ENCODE peak calls at places on chromosomes 6 and 20, in seven cellular contexts. Y, K, C, P, G, L and R are unnamed samples.
A peak's percentile ranks its signal among the peaks of the same experiment; 100 is the strongest.

GRCh38 chr20:5780233-5781217 is 30.3 kb downstream of the SHLD1 start:
- DNase-seq in Y (no peak), K (no peak), C (no peak), G (no peak), L (no peak), P (no peak), R (no peak)

GRCh38 chr6:1538348-1538747 is 71.4 kb upstream of the FOXC1 start:
- DNase-seq in Y (no peak), L (no peak), K (no peak), G (no peak), P (no peak), C (no peak), R (no peak)

GRCh38 chr6:3874069-3874468 is 24.9 kb downstream of the FAM50B start:
- DNase-seq in L (no peak), K (no peak), Y (no peak), C (no peak), G (no peak), P (no peak), R (no peak)

GRCh38 chr6:138007014-138007472 is 100.2 kb downstream of the PERP start:
- DNase-seq in Y (no peak), L (peak; percentile 48), P (peak; percentile 57), C (peak; percentile 48), G (peak; percentile 80), K (peak; percentile 33), R (no peak)

GRCh38 chr20:32507998-32508774 is 76.9 kb downstream of the NOL4L start:
- DNase-seq in L (no peak), C (no peak), G (no peak), P (no peak), Y (no peak), K (no peak), R (no peak)

GRCh38 chr6:143575440-143575839 is 63.9 kb upstream of the FUCA2 start:
- DNase-seq in Y (peak; percentile 66), K (peak; percentile 86), P (peak; percentile 92), G (peak; percentile 81), C (peak; percentile 83), L (peak; percentile 91), R (peak; percentile 83)

GRCh38 chr6:128803911-128804310 is 79.0 kb upstream of the LAMA2 start:
- DNase-seq in L (peak; percentile 52), Y (no peak), G (no peak), P (peak; percentile 72), K (peak; percentile 79), C (no peak), R (peak; percentile 45)

GRCh38 chr6:107853226-107853625 is 29.1 kb upstream of the SCML4 start:
- DNase-seq in P (no peak), G (no peak), K (no peak), C (no peak), L (no peak), Y (no peak), R (no peak)

GRCh38 chr6:141521440-141521839 is 611.3 kb upstream of the GJE1 start:
- DNase-seq in Y (no peak), P (peak; percentile 72), G (peak; percentile 52), K (no peak), L (peak; percentile 57), C (no peak), R (no peak)

GRCh38 chr6:121354764-121355163 is 20.5 kb upstream of the TBC1D32 start:
- DNase-seq in L (peak; percentile 14), K (no peak), P (peak; percentile 12), Y (no peak), G (no peak), C (no peak), R (no peak)

GRCh38 chr6:47016236-47016635 is 25.9 kb downstream of the ADGRF1 start:
- DNase-seq in K (no peak), G (no peak), L (no peak), P (no peak), Y (no peak), C (no peak), R (no peak)

GRCh38 chr20:48898210-48898609 is 23.3 kb upstream of the ARFGEF2 start:
- DNase-seq in P (peak; percentile 46), K (no peak), G (peak; percentile 27), L (no peak), Y (no peak), C (no peak), R (no peak)

GRCh38 chr20:4661191-4661590 is 60.5 kb upstream of the PRND start:
- DNase-seq in C (no peak), K (no peak), G (no peak), P (no peak), Y (no peak), L (no peak), R (no peak)

GRCh38 chr20:51884561-51884960 is 82.2 kb upstream of the SALL4 start:
- DNase-seq in P (no peak), G (no peak), K (peak; percentile 13), L (peak; percentile 34), Y (no peak), C (no peak), R (no peak)

GRCh38 chr6:8166156-8166555 is 63.8 kb upstream of the EEF1E1 start:
- DNase-seq in K (no peak), Y (no peak), G (no peak), P (no peak), L (no peak), C (peak; percentile 69), R (no peak)

GRCh38 chr6:112228480-112229332 is 25.7 kb downstream of the LAMA4 start:
- DNase-seq in C (no peak), K (no peak), G (no peak), L (no peak), P (no peak), Y (no peak), R (no peak)

GRCh38 chr20:33653218-33653899 is 8.8 kb upstream of the C20orf144 start:
- DNase-seq in C (peak; percentile 75), Y (no peak), L (peak; percentile 72), P (peak; percentile 75), K (peak; percentile 61), G (peak; percentile 39), R (peak; percentile 42)

GRCh38 chr6:52403627-52404026 is 16.5 kb upstream of the EFHC1 start:
- DNase-seq in G (no peak), K (no peak), Y (peak; percentile 62), C (no peak), L (no peak), P (no peak), R (no peak)

GRCh38 chr20:61857414-61857775 is 208.3 kb downstream of the TAF4 start:
- DNase-seq in C (no peak), G (no peak), Y (no peak), K (no peak), L (no peak), P (no peak), R (no peak)

DNA sequence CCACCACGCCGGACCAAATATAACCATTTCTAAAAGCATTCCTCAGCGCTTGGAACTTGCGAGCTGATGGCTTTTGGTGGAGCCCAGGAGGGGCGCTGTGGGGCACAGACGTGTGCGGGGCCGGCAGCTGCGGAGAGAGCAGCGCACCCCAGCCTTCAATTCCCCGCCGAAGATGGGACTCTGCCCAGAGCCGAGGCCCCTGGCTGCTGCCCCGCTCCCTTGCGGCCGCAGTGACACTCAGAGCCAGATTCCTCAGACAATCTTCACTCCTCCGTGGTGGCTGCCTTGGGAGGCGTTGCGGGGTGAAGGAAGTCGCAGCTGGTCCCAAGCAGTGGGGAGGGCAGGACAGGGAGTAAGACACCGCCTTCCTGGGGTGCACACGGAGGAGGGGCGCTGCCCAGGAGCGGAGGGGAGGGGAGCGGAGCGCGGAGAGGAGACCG is 87.7 kb downstream of the TMEM242 start:
- DNase-seq in G (peak; percentile 19), C (peak; percentile 45), P (peak; percentile 52), L (peak; percentile 45), K (peak; percentile 27), Y (no peak), R (no peak)
- H3K4me3 ChIP-seq in G (peak overlapping the region; percentile 41), C (peak overlapping the region; percentile 71), P (peak overlapping the region; percentile 49), L (peak overlapping the region; percentile 50), K (peak overlapping the region; percentile 32), Y (peak overlapping the region; percentile 49), R (peak overlapping the region; percentile 47)

DNA sequence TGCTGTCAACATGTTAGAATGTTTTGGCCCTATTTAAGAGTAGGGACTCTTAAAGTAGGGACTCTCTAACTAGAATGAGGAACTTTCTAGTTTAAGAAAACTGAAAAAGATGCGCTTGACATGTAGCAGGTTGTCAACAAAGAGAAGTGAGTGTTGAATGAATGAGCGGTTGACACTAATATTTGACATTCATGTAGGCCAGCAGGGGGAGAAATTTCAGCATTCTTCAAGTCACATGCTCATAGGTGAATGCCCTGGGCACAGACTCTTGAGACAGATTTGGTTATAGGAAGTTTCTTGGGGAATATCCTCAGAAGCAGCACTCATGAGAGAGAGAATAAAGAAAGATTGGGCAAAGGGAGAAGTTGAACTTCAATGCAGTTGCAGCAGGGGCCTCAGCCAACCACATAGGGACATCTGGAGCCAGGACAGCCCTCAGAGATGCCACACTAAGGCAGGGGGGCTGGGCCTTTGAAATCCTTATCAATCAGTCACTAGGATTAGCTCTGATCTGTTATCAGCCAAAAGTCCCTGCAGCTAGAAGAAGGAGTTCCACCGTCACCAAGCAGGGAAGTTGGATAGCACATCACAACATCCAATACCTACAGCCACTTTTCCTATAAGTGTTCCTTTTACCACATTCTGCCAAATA is 145.1 kb upstream of the FKBP1C start:
- DNase-seq in G (peak; percentile 12), K (no peak), P (no peak), Y (no peak), L (no peak), C (peak; percentile 35), R (no peak)
- TF ChIP-seq CTCF in G (no peak), K (no peak), P (no peak), Y (peak; percentile 19), L (no peak), C (peak; percentile 59), R (no peak)

DNA sequence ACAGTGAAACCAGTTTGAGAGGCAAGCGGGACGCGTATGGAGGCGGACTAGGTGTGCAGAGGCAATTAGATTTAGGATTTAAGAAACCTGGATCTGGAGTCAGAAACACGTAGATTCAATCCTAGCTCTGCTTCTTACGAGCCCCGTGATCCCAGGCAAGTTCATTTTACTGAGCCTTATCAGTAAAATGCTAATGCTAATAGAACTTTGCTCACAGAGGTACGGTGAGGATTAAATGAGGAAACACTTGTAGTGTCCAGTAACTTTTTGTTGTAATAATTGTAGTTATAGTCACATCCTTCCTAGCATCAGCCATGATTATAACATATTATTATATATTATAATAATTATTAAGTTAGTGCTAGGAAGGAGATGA is 21.2 kb downstream of the DEF6 start:
- DNase-seq in P (no peak), K (no peak), C (peak; percentile 62), Y (no peak), L (no peak), G (no peak), R (no peak)
- H3K4me3 ChIP-seq in P (peak overlapping the region; percentile 47), K (peak overlapping the region; percentile 46), C (peak overlapping the region; percentile 81), Y (peak overlapping the region; percentile 41), L (peak overlapping the region; percentile 61), G (peak overlapping the region; percentile 39), R (peak overlapping the region; percentile 45)

GRCh38 chr6:127684501-127684900 is 107.5 kb downstream of the C6orf58 start:
- DNase-seq in G (no peak), C (no peak), P (no peak), L (no peak), Y (no peak), K (no peak), R (no peak)

GRCh38 chr6:127695108-127695507 is 118.1 kb downstream of the C6orf58 start:
- DNase-seq in Y (no peak), G (no peak), L (no peak), K (no peak), P (no peak), C (no peak), R (no peak)

GRCh38 chr6:127690588-127690987 is 113.6 kb downstream of the C6orf58 start:
- DNase-seq in P (no peak), Y (no peak), G (no peak), K (no peak), C (no peak), L (no peak), R (no peak)

GRCh38 chr6:127691147-127691546 is 114.2 kb downstream of the C6orf58 start:
- DNase-seq in G (no peak), C (no peak), Y (no peak), L (no peak), P (no peak), K (no peak), R (no peak)

GRCh38 chr6:127690092-127690491 is 113.1 kb downstream of the C6orf58 start:
- DNase-seq in P (peak; percentile 52), K (peak; percentile 47), G (peak; percentile 29), C (no peak), Y (no peak), L (peak; percentile 43), R (peak; percentile 4)
- TF ChIP-seq CTCF in P (peak; percentile 74), K (peak; percentile 77), G (peak; percentile 57), C (peak; percentile 50), Y (no peak), L (peak; percentile 73), R (peak; percentile 82)